ENCODE peak calls at places on chromosomes 11 and 22, in ten cellular contexts. One of them, this sample, is unnamed.

GRCh38 chr11:63884191-63884590 is 32.8 kb downstream of the RCOR2 start:
- DNase-seq in transverse colon: no peak
- DNase-seq in heart left ventricle: no peak
- DNase-seq in astrocyte of the spinal cord: no peak
- DNase-seq in PC-9: no peak
- DNase-seq in AG04450: no peak
- DNase-seq in choroid plexus epithelial cell: peak
- DNase-seq in AG09309: no peak
- DNase-seq in fibroblast of pulmonary artery: no peak
- DNase-seq in HFF-Myc: no peak
- DNase-seq in this sample: no peak

GRCh38 chr11:131852757-131853156 is 482.3 kb downstream of the NTM start:
- DNase-seq in transverse colon: no peak
- DNase-seq in AG04450: no peak
- DNase-seq in PC-9: no peak
- DNase-seq in fibroblast of pulmonary artery: no peak
- DNase-seq in heart left ventricle: no peak
- DNase-seq in astrocyte of the spinal cord: no peak
- DNase-seq in HFF-Myc: no peak
- DNase-seq in choroid plexus epithelial cell: no peak
- DNase-seq in AG09309: no peak
- DNase-seq in this sample: no peak

GRCh38 chr11:92776676-92777075 is 192.8 kb upstream of the MTNR1B start:
- DNase-seq in HFF-Myc: no peak
- DNase-seq in heart left ventricle: no peak
- DNase-seq in PC-9: no peak
- DNase-seq in AG04450: no peak
- DNase-seq in AG09309: no peak
- DNase-seq in fibroblast of pulmonary artery: no peak
- DNase-seq in transverse colon: no peak
- DNase-seq in astrocyte of the spinal cord: peak
- DNase-seq in choroid plexus epithelial cell: no peak
- DNase-seq in this sample: no peak

GRCh38 chr22:24548812-24549211 is 6.1 kb downstream of the GUCD1 start:
- DNase-seq in PC-9: no peak
- DNase-seq in fibroblast of pulmonary artery: no peak
- DNase-seq in heart left ventricle: no peak
- DNase-seq in AG09309: no peak
- DNase-seq in AG04450: no peak
- DNase-seq in astrocyte of the spinal cord: no peak
- DNase-seq in transverse colon: no peak
- DNase-seq in HFF-Myc: no peak
- DNase-seq in choroid plexus epithelial cell: no peak
- DNase-seq in this sample: no peak

GRCh38 chr11:30984442-30984816 is 385.1 kb downstream of the DCDC1 start:
- DNase-seq in fibroblast of pulmonary artery: peak
- DNase-seq in heart left ventricle: peak
- DNase-seq in transverse colon: no peak
- DNase-seq in astrocyte of the spinal cord: peak
- DNase-seq in HFF-Myc: no peak
- DNase-seq in AG09309: no peak
- DNase-seq in AG04450: no peak
- DNase-seq in choroid plexus epithelial cell: peak
- DNase-seq in PC-9: no peak
- DNase-seq in this sample: no peak

GRCh38 chr11:60831501-60832079 is 10.3 kb upstream of the CCDC86 start:
- DNase-seq in astrocyte of the spinal cord: peak
- DNase-seq in AG09309: peak
- DNase-seq in HFF-Myc: no peak
- DNase-seq in PC-9: peak
- DNase-seq in AG04450: no peak
- DNase-seq in fibroblast of pulmonary artery: no peak
- DNase-seq in heart left ventricle: no peak
- DNase-seq in transverse colon: no peak
- DNase-seq in choroid plexus epithelial cell: no peak
- DNase-seq in this sample: no peak

GRCh38 chr11:33454264-33454663 is 197.1 kb downstream of the HIPK3 start:
- DNase-seq in PC-9: no peak
- DNase-seq in heart left ventricle: no peak
- DNase-seq in astrocyte of the spinal cord: no peak
- DNase-seq in fibroblast of pulmonary artery: no peak
- DNase-seq in choroid plexus epithelial cell: no peak
- DNase-seq in AG09309: no peak
- DNase-seq in AG04450: no peak
- DNase-seq in transverse colon: no peak
- DNase-seq in HFF-Myc: no peak
- DNase-seq in this sample: no peak

GRCh38 chr11:112227002-112227401 is 774 bp downstream of the PTS start:
- DNase-seq in heart left ventricle: no peak
- DNase-seq in HFF-Myc: no peak
- DNase-seq in astrocyte of the spinal cord: no peak
- DNase-seq in transverse colon: no peak
- DNase-seq in fibroblast of pulmonary artery: peak
- DNase-seq in PC-9: no peak
- DNase-seq in AG04450: no peak
- DNase-seq in AG09309: no peak
- DNase-seq in choroid plexus epithelial cell: peak
- DNase-seq in this sample: no peak

GRCh38 chr11:111663820-111664219 is 61.6 kb downstream of the SIK2 start:
- DNase-seq in AG04450: no peak
- DNase-seq in fibroblast of pulmonary artery: peak
- DNase-seq in HFF-Myc: no peak
- DNase-seq in astrocyte of the spinal cord: no peak
- DNase-seq in PC-9: no peak
- DNase-seq in choroid plexus epithelial cell: peak
- DNase-seq in AG09309: no peak
- DNase-seq in heart left ventricle: peak
- DNase-seq in transverse colon: peak
- DNase-seq in this sample: no peak

GRCh38 chr11:124935548-124936514 is at the start of gene HEPACAM:
- DNase-seq in heart left ventricle: no peak
- DNase-seq in AG09309: no peak
- DNase-seq in PC-9: no peak
- DNase-seq in transverse colon: no peak
- DNase-seq in astrocyte of the spinal cord: no peak
- DNase-seq in fibroblast of pulmonary artery: no peak
- DNase-seq in AG04450: no peak
- DNase-seq in choroid plexus epithelial cell: no peak
- DNase-seq in HFF-Myc: no peak
- DNase-seq in this sample: no peak

GRCh38 chr11:57121996-57122395 is 59.8 kb upstream of the LRRC55 start:
- DNase-seq in choroid plexus epithelial cell: no peak
- DNase-seq in PC-9: peak
- DNase-seq in AG04450: no peak
- DNase-seq in HFF-Myc: no peak
- DNase-seq in AG09309: no peak
- DNase-seq in transverse colon: no peak
- DNase-seq in astrocyte of the spinal cord: no peak
- DNase-seq in heart left ventricle: no peak
- DNase-seq in fibroblast of pulmonary artery: no peak
- DNase-seq in this sample: no peak

GRCh38 chr11:34004226-34004625 is 47.3 kb upstream of the CAPRIN1 start:
- DNase-seq in choroid plexus epithelial cell: no peak
- DNase-seq in fibroblast of pulmonary artery: no peak
- DNase-seq in transverse colon: no peak
- DNase-seq in AG09309: no peak
- DNase-seq in PC-9: no peak
- DNase-seq in AG04450: no peak
- DNase-seq in astrocyte of the spinal cord: no peak
- DNase-seq in heart left ventricle: no peak
- DNase-seq in HFF-Myc: no peak
- DNase-seq in this sample: no peak

GRCh38 chr22:19066531-19067271 is 55.5 kb downstream of the DGCR2 start:
- DNase-seq in heart left ventricle: no peak
- DNase-seq in astrocyte of the spinal cord: peak
- DNase-seq in transverse colon: no peak
- DNase-seq in AG09309: peak
- DNase-seq in PC-9: no peak
- DNase-seq in AG04450: peak
- DNase-seq in choroid plexus epithelial cell: peak
- DNase-seq in HFF-Myc: no peak
- DNase-seq in fibroblast of pulmonary artery: peak
- DNase-seq in this sample: no peak

GRCh38 chr22:49021097-49021925 is 806.4 kb downstream of the BRD1 start:
- DNase-seq in HFF-Myc: no peak
- DNase-seq in AG09309: no peak
- DNase-seq in transverse colon: no peak
- DNase-seq in choroid plexus epithelial cell: no peak
- DNase-seq in astrocyte of the spinal cord: no peak
- DNase-seq in AG04450: no peak
- DNase-seq in PC-9: no peak
- DNase-seq in fibroblast of pulmonary artery: no peak
- DNase-seq in heart left ventricle: no peak
- DNase-seq in this sample: no peak

GRCh38 chr11:3609416-3610265 is 32.2 kb downstream of the ART5 start:
- DNase-seq in AG09309: no peak
- DNase-seq in AG04450: no peak
- DNase-seq in choroid plexus epithelial cell: peak
- DNase-seq in fibroblast of pulmonary artery: peak
- DNase-seq in HFF-Myc: peak
- DNase-seq in heart left ventricle: no peak
- DNase-seq in astrocyte of the spinal cord: peak
- DNase-seq in transverse colon: no peak
- DNase-seq in PC-9: no peak
- DNase-seq in this sample: no peak

GRCh38 chr11:77125695-77126094 is 2.4 kb upstream of the MYO7A start:
- DNase-seq in PC-9: no peak
- DNase-seq in HFF-Myc: no peak
- DNase-seq in AG04450: no peak
- DNase-seq in transverse colon: no peak
- DNase-seq in AG09309: no peak
- DNase-seq in heart left ventricle: no peak
- DNase-seq in choroid plexus epithelial cell: no peak
- DNase-seq in fibroblast of pulmonary artery: no peak
- DNase-seq in astrocyte of the spinal cord: no peak
- DNase-seq in this sample: no peak

GRCh38 chr11:133957926-133958325 is 1.2 kb upstream of the IGSF9B start:
- DNase-seq in fibroblast of pulmonary artery: no peak
- DNase-seq in heart left ventricle: no peak
- DNase-seq in astrocyte of the spinal cord: peak
- DNase-seq in PC-9: no peak
- DNase-seq in choroid plexus epithelial cell: peak
- DNase-seq in transverse colon: no peak
- DNase-seq in HFF-Myc: no peak
- DNase-seq in AG04450: no peak
- DNase-seq in AG09309: no peak
- DNase-seq in this sample: no peak
- H3K4me3 ChIP-seq in fibroblast of pulmonary artery: no peak
- H3K4me3 ChIP-seq in heart left ventricle: no peak
- H3K4me3 ChIP-seq in astrocyte of the spinal cord: no peak
- H3K4me3 ChIP-seq in PC-9: no peak
- H3K4me3 ChIP-seq in choroid plexus epithelial cell: no peak
- H3K4me3 ChIP-seq in transverse colon: no peak
- H3K4me3 ChIP-seq in HFF-Myc: no peak
- H3K4me3 ChIP-seq in AG04450: no peak
- H3K4me3 ChIP-seq in AG09309: no peak
- H3K4me3 ChIP-seq in this sample: no peak

GRCh38 chr11:20397281-20397680 is 9.8 kb downstream of the PRMT3 start:
- DNase-seq in choroid plexus epithelial cell: peak
- DNase-seq in transverse colon: no peak
- DNase-seq in heart left ventricle: no peak
- DNase-seq in PC-9: no peak
- DNase-seq in astrocyte of the spinal cord: peak
- DNase-seq in fibroblast of pulmonary artery: peak
- DNase-seq in HFF-Myc: peak
- DNase-seq in AG09309: peak
- DNase-seq in AG04450: peak
- DNase-seq in this sample: peak
- TF ChIP-seq CTCF in choroid plexus epithelial cell: peak
- TF ChIP-seq CTCF in transverse colon: peak
- TF ChIP-seq CTCF in heart left ventricle: no peak
- TF ChIP-seq CTCF in PC-9: peak
- TF ChIP-seq CTCF in astrocyte of the spinal cord: peak
- TF ChIP-seq CTCF in fibroblast of pulmonary artery: peak
- TF ChIP-seq CTCF in HFF-Myc: peak
- TF ChIP-seq CTCF in AG09309: peak
- TF ChIP-seq CTCF in AG04450: peak
- TF ChIP-seq CTCF in this sample: peak

GRCh38 chr11:134763030-134763388 is 351.0 kb upstream of the B3GAT1 start:
- DNase-seq in AG04450: no peak
- DNase-seq in HFF-Myc: no peak
- DNase-seq in choroid plexus epithelial cell: no peak
- DNase-seq in heart left ventricle: no peak
- DNase-seq in PC-9: no peak
- DNase-seq in fibroblast of pulmonary artery: no peak
- DNase-seq in AG09309: no peak
- DNase-seq in transverse colon: no peak
- DNase-seq in astrocyte of the spinal cord: no peak
- DNase-seq in this sample: no peak
- H3K4me3 ChIP-seq in AG04450: no peak
- H3K4me3 ChIP-seq in HFF-Myc: peak
- H3K4me3 ChIP-seq in choroid plexus epithelial cell: no peak
- H3K4me3 ChIP-seq in heart left ventricle: no peak
- H3K4me3 ChIP-seq in PC-9: no peak
- H3K4me3 ChIP-seq in fibroblast of pulmonary artery: peak
- H3K4me3 ChIP-seq in AG09309: no peak
- H3K4me3 ChIP-seq in transverse colon: no peak
- H3K4me3 ChIP-seq in astrocyte of the spinal cord: no peak
- H3K4me3 ChIP-seq in this sample: peak

GRCh38 chr11:74701351-74701750 is 29.9 kb downstream of the CHRDL2 start:
- DNase-seq in AG04450: no peak
- DNase-seq in PC-9: no peak
- DNase-seq in transverse colon: no peak
- DNase-seq in choroid plexus epithelial cell: peak
- DNase-seq in fibroblast of pulmonary artery: no peak
- DNase-seq in AG09309: no peak
- DNase-seq in HFF-Myc: no peak
- DNase-seq in astrocyte of the spinal cord: no peak
- DNase-seq in heart left ventricle: no peak
- DNase-seq in this sample: no peak
- TF ChIP-seq CTCF in AG04450: peak
- TF ChIP-seq CTCF in PC-9: no peak
- TF ChIP-seq CTCF in transverse colon: no peak
- TF ChIP-seq CTCF in choroid plexus epithelial cell: peak
- TF ChIP-seq CTCF in fibroblast of pulmonary artery: peak
- TF ChIP-seq CTCF in AG09309: no peak
- TF ChIP-seq CTCF in HFF-Myc: peak
- TF ChIP-seq CTCF in astrocyte of the spinal cord: peak
- TF ChIP-seq CTCF in heart left ventricle: no peak
- TF ChIP-seq CTCF in this sample: peak

DNA sequence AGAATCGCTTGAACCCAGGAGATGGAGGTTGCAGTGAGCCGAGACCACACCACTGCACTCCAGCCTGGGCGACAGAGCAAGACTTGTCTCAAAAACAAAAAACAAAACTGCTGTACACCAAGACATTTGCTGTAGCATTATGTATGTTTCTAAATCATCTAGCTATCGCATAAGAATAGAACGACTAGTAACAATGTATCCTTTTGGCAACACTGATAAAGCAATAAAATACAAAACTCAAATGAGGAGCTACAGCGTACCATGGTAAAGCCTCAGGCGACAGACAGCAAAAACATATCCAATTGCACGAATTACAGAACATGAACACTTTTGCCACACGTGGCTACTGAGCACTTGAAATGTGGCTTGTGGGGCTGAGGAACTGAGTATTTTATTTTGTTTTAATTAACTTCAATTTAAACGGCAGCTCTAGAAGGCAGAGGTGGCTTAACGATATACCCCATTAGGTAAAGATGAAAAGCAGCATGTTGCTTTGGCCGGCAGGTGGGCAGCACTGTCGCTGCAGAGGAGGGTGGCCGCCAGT is 2.3 kb downstream of the TUBGCP6 start:
- DNase-seq in transverse colon: no peak
- DNase-seq in choroid plexus epithelial cell: no peak
- DNase-seq in heart left ventricle: no peak
- DNase-seq in PC-9: no peak
- DNase-seq in HFF-Myc: no peak
- DNase-seq in AG09309: no peak
- DNase-seq in astrocyte of the spinal cord: no peak
- DNase-seq in fibroblast of pulmonary artery: no peak
- DNase-seq in AG04450: no peak
- DNase-seq in this sample: no peak
- H3K4me3 ChIP-seq in transverse colon: peak
- H3K4me3 ChIP-seq in choroid plexus epithelial cell: peak
- H3K4me3 ChIP-seq in heart left ventricle: peak
- H3K4me3 ChIP-seq in PC-9: peak
- H3K4me3 ChIP-seq in HFF-Myc: peak
- H3K4me3 ChIP-seq in AG09309: peak
- H3K4me3 ChIP-seq in astrocyte of the spinal cord: peak
- H3K4me3 ChIP-seq in fibroblast of pulmonary artery: peak
- H3K4me3 ChIP-seq in AG04450: peak
- H3K4me3 ChIP-seq in this sample: peak